ENCODE peak calls at places on chromosomes 4 and X, in five cellular contexts. K is K562, M is GM12878, G is SK-N-SH, O is HepG2. Y is an unnamed sample.

GRCh38 chrX:37454537-37455285 is 105.5 kb downstream of the PRRG1 start:
- DNase-seq in K (no peak), M (no peak), G (no peak), O (no peak), Y (no peak)

GRCh38 chrX:72306085-72306801 is 529 bp upstream of the CITED1 start:
- DNase-seq in K (peak), M (no peak), G (peak), O (no peak), Y (peak)

GRCh38 chr4:6372649-6373525 is 99.5 kb downstream of the PPP2R2C start:
- DNase-seq in K (peak), M (peak), G (peak), O (peak), Y (peak)

GRCh38 chrX:67601771-67602170 is 58.0 kb downstream of the AR start:
- DNase-seq in K (no peak), M (no peak), G (no peak), O (no peak), Y (no peak)

GRCh38 chr4:156970501-156971167 is 965 bp downstream of the PDGFC start:
- DNase-seq in K (no peak), M (no peak), G (peak), O (peak), Y (peak)

GRCh38 chr4:90503677-90504076 is 376.5 kb downstream of the CCSER1 start:
- DNase-seq in K (no peak), M (no peak), G (no peak), O (no peak), Y (no peak)

GRCh38 chr4:10879411-10880110 is 195.0 kb upstream of the CLNK start:
- DNase-seq in K (no peak), M (no peak), G (no peak), O (no peak), Y (no peak)

GRCh38 chr4:148926861-148927260 is 484.6 kb upstream of the NR3C2 start:
- DNase-seq in K (no peak), M (no peak), G (no peak), O (no peak), Y (no peak)

GRCh38 chrX:138791551-138791950 is 80.0 kb upstream of the FGF13 start:
- DNase-seq in K (no peak), M (no peak), G (no peak), O (no peak), Y (no peak)

GRCh38 chrX:23822397-23822796 is 39.4 kb downstream of the SAT1 start:
- DNase-seq in K (no peak), M (no peak), G (no peak), O (peak), Y (no peak)

GRCh38 chr4:141077611-141078225 is 55.6 kb downstream of the RNF150 start:
- DNase-seq in K (no peak), M (no peak), G (no peak), O (no peak), Y (no peak)

GRCh38 chr4:1764670-1765069 is 28.4 kb upstream of the FGFR3 start:
- DNase-seq in K (no peak), M (no peak), G (peak), O (no peak), Y (no peak)

GRCh38 chr4:1765409-1766335 is 27.4 kb upstream of the FGFR3 start:
- DNase-seq in K (no peak), M (no peak), G (peak), O (no peak), Y (no peak)

GRCh38 chr4:1767770-1768366 is 25.2 kb upstream of the FGFR3 start:
- DNase-seq in K (peak), M (no peak), G (peak), O (peak), Y (peak)

GRCh38 chr4:1767058-1767769 is 25.9 kb upstream of the FGFR3 start:
- DNase-seq in K (peak), M (no peak), G (peak), O (no peak), Y (peak)

GRCh38 chr4:1766336-1767057 is 26.6 kb upstream of the FGFR3 start:
- DNase-seq in K (peak), M (no peak), G (peak), O (peak), Y (no peak)
- TF ChIP-seq FOXM1 in K (no peak), M (no peak), G (no peak), O (no peak), Y (no peak)

GRCh38 chrX:40092808-40093435 is 4.8 kb downstream of the BCOR start:
- DNase-seq in K (no peak), M (no peak), G (no peak), O (no peak), Y (no peak)
- TF ChIP-seq FOXM1 in K (no peak), M (no peak), G (no peak), O (no peak), Y (no peak)

GRCh38 chrX:119622356-119623232 is 16.4 kb upstream of the NKRF start:
- DNase-seq in K (no peak), M (no peak), G (no peak), O (no peak), Y (no peak)
- TF ChIP-seq FOXM1 in K (no peak), M (no peak), G (no peak), O (no peak), Y (no peak)

GRCh38 chrX:41720125-41720780 is 3.7 kb upstream of the GPR82 start:
- DNase-seq in K (no peak), M (peak), G (no peak), O (no peak), Y (no peak)
- TF ChIP-seq FOXM1 in K (no peak), M (no peak), G (no peak), O (no peak), Y (no peak)

GRCh38 chrX:136147966-136148365 is 633 bp downstream of the FHL1 start:
- DNase-seq in K (no peak), M (no peak), G (no peak), O (no peak), Y (peak)
- TF ChIP-seq FOXM1 in K (no peak), M (no peak), G (no peak), O (no peak), Y (no peak)

DNA sequence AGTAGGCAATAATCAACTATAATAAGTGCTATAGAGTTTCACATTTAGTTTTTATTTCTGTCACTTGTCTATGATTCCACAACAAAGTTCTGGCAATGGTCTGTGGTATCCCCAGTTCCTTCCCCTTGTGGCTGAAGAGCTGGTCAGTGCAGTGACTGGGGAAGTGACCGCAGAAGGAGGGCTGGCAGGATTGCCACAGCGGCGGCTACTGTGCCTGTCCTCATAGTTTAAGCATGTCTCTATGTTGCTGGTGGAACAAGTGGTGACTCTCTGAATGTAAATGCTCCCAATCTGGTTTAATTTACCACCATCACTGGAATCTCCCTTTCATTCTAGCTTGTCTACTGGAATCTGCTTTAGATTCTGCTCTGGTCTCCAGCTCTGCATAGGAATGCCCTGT is 170.6 kb upstream of the GK2 start:
- DNase-seq in K (no peak), M (no peak), G (no peak), O (no peak), Y (no peak)
- TF ChIP-seq FOXM1 in K (no peak), M (no peak), G (no peak), O (no peak), Y (no peak)

DNA sequence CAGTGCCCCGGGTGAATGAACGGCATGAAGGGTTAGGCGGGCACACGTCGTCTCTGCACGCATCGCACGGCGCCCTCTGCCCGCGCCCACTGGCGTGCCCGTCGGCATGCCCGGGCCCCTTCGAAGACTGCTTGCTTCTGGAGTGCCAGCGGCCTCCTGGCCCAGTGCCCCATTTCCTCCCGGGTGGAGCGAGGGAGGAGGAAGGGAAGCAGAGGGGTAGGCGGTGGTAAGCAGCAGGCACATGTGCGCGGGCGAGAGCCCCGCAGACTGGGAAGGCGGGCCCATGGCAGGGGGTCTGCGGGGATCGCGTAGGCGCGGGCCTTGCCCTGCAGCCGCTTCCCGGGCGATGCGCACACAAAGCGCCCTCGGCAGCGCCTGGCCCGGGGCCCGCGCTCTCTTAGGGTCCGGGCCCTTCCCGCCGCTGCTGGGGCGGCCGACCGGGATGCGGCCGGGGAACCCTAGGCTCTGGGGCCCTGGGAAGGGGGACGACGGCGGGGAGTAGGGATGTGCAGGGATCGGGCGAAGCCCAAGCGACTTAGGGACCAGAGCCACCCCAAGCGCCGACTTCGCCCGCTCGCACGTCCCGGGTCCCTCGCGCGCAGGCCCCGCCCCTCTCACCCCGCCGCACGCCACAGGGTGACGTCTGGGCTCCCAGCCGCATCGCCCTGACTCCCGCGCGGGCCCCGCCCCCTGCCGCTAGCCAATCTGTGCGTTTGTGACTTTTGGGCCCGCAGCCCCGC is 866 bp upstream of the EMD start:
- DNase-seq in K (peak), M (no peak), G (peak), O (no peak), Y (no peak)
- TF ChIP-seq FOXM1 in K (no peak), M (no peak), G (no peak), O (no peak), Y (no peak)

GRCh38 chr4:113540859-113541258 is 220.7 kb downstream of the CAMK2D start:
- DNase-seq in K (no peak), M (no peak), G (no peak), O (no peak), Y (no peak)
- TF ChIP-seq FOXM1 in K (no peak), M (no peak), G (no peak), O (no peak), Y (no peak)

DNA sequence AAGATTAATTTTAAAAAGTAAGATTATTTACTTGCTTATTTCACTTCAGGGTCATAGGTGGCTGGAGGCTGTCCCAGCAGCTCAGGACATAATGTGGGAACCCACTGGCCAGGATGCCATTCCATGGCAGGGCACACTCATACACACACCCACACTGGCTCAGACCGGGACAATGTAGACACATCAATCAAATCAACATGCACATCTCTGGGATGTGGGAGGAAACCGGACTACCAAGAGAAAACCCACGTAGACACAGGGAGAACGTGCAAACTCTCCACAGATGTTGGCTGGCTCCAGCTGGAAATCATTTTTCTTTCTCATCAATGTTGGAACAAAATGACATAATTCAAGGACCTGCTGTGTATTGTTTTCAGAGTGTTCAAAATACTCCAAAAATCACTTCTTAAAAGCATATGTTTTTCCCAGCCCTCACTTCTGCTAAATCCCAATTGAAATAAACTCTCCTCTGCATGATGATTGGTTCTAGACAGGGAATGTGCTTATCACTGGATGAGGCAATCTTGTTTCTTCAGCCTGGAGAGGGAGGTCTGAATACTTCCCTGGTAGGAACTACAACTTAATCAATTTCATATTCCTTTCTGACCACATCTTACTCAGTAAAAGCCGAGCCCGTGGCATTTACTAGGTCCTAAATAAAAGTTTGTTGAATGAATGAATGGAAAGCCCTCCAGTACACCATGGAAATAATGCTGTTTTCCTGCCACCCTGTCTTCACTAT is 18.6 kb upstream of the CPE start:
- DNase-seq in K (no peak), M (no peak), G (no peak), O (no peak), Y (no peak)
- TF ChIP-seq FOXM1 in K (no peak), M (no peak), G (no peak), O (no peak), Y (no peak)

GRCh38 chr4:150818129-150818528 is 197.0 kb downstream of the LRBA start:
- DNase-seq in K (no peak), M (no peak), G (no peak), O (no peak), Y (no peak)
- TF ChIP-seq FOXM1 in K (no peak), M (no peak), G (no peak), O (no peak), Y (no peak)

Y was measured in HEK293T.